ENCODE peak calls at places on chromosomes 16 and 17, in four cellular contexts. L is right cardiac atrium; I is iris pigment epithelial cell; C is central memory CD4-positive, alpha-beta T cell. U is an unnamed sample.

GRCh38 chr17:30950669-30951399 is 20.0 kb upstream of the RNF135 start:
- DNase-seq in L (peak; percentile 67), I (peak; percentile 91), C (no peak), U (peak; percentile 45)

GRCh38 chr17:50882851-50883250 is 16.7 kb upstream of the TOB1 start:
- DNase-seq in L (no peak), I (peak; percentile 44), C (no peak), U (no peak)

GRCh38 chr16:24976971-24977672 is 38.0 kb downstream of the ARHGAP17 start:
- DNase-seq in L (no peak), I (no peak), C (no peak), U (no peak)

GRCh38 chr17:30429155-30429554 is 48.1 kb upstream of the GOSR1 start:
- DNase-seq in L (no peak), I (peak; percentile 61), C (no peak), U (no peak)

GRCh38 chr16:67248401-67249177 is at the start of gene SLC9A5:
- DNase-seq in L (peak; percentile 59), I (no peak), C (no peak), U (no peak)

GRCh38 chr16:2468725-2469398 is 2.2 kb upstream of the NTN3 start:
- DNase-seq in L (no peak), I (no peak), C (no peak), U (peak; percentile 67)

GRCh38 chr16:16150117-16150877 is 73.0 kb downstream of the ABCC6 start:
- DNase-seq in L (peak; percentile 64), I (no peak), C (no peak), U (peak; percentile 78)

GRCh38 chr16:27701381-27701780 is 151.4 kb downstream of the KATNIP start:
- DNase-seq in L (no peak), I (no peak), C (no peak), U (no peak)